ENCODE peak calls at places on chromosome 10, in seven cellular contexts. E is B cell, I is pancreas, Z is NB4, L is AG09319, C is uterus, S is GM20000. A is an unnamed sample.

GRCh38 chr10:33807527-33808377 is 473.3 kb upstream of the NRP1 start:
- DNase-seq in S (no peak), E (no peak), Z (no peak), L (no peak), I (no peak), C (no peak), A (no peak)

GRCh38 chr10:91632671-91633550 is at the start of gene PPP1R3C:
- DNase-seq in I (peak), S (peak), C (peak), E (peak), L (peak), Z (no peak), A (peak)

GRCh38 chr10:42987121-42987541 is 89.7 kb upstream of the RET start:
- DNase-seq in L (no peak), C (peak), Z (peak), I (peak), S (no peak), E (peak), A (peak)

GRCh38 chr10:7354330-7355047 is 56.3 kb downstream of the SFMBT2 start:
- DNase-seq in C (no peak), L (no peak), S (no peak), I (no peak), Z (peak), E (no peak), A (no peak)

GRCh38 chr10:115827650-115828049 is 445.4 kb downstream of the GFRA1 start:
- DNase-seq in Z (no peak), C (no peak), L (no peak), I (no peak), E (no peak), S (no peak), A (no peak)

GRCh38 chr10:77548671-77549070 is 88.9 kb downstream of the KCNMA1 start:
- DNase-seq in E (no peak), Z (no peak), L (no peak), I (no peak), S (no peak), C (no peak), A (no peak)

GRCh38 chr10:93818086-93818485 is 60.4 kb downstream of the LGI1 start:
- DNase-seq in S (no peak), Z (no peak), E (no peak), L (no peak), I (no peak), C (no peak), A (no peak)

GRCh38 chr10:72044417-72045041 is 43.8 kb downstream of the SPOCK2 start:
- DNase-seq in C (peak), S (no peak), E (no peak), I (no peak), Z (no peak), L (no peak), A (no peak)

GRCh38 chr10:131033166-131034085 is 278.1 kb downstream of the TCERG1L start:
- DNase-seq in L (no peak), E (no peak), Z (no peak), C (no peak), I (no peak), S (no peak), A (no peak)

GRCh38 chr10:70508912-70509366 is 30.4 kb downstream of the PALD1 start:
- DNase-seq in L (no peak), S (peak), C (peak), Z (no peak), I (no peak), E (no peak), A (no peak)

GRCh38 chr10:73113543-73113942 is 3.3 kb downstream of the NUDT13 start:
- DNase-seq in I (no peak), L (no peak), C (no peak), S (no peak), E (no peak), Z (no peak), A (no peak)

GRCh38 chr10:21926358-21926890 is 77.1 kb downstream of the DNAJC1 start:
- DNase-seq in E (no peak), S (no peak), C (no peak), Z (no peak), I (no peak), L (no peak), A (no peak)

GRCh38 chr10:11165591-11166543 is 148.2 kb downstream of the CELF2 start:
- DNase-seq in E (peak), L (no peak), Z (peak), C (peak), S (peak), I (peak), A (peak)

GRCh38 chr10:89481662-89482061 is 53.7 kb downstream of the SLC16A12 start:
- DNase-seq in Z (no peak), E (no peak), L (peak), I (no peak), C (no peak), S (no peak), A (no peak)

GRCh38 chr10:77744249-77744648 is 106.6 kb upstream of the KCNMA1 start:
- DNase-seq in E (no peak), Z (no peak), I (no peak), C (no peak), L (no peak), S (no peak), A (no peak)

GRCh38 chr10:98041352-98042043 is 11.1 kb upstream of the CRTAC1 start:
- DNase-seq in C (peak), S (peak), Z (peak), L (peak), I (peak), E (no peak), A (peak)

GRCh38 chr10:69813632-69814031 is 11.9 kb downstream of the COL13A1 start:
- DNase-seq in C (no peak), Z (no peak), E (no peak), L (no peak), I (no peak), S (no peak), A (no peak)

GRCh38 chr10:127275793-127276415 is 79.5 kb upstream of the INSYN2A start:
- DNase-seq in I (no peak), E (no peak), Z (no peak), S (no peak), C (no peak), L (no peak), A (no peak)

GRCh38 chr10:22903694-22904093 is 24.2 kb upstream of the ARMC3 start:
- DNase-seq in I (no peak), E (no peak), Z (no peak), S (no peak), L (no peak), C (no peak), A (no peak)

GRCh38 chr10:33117816-33118215 is 159.8 kb upstream of the ITGB1 start:
- DNase-seq in I (no peak), E (no peak), S (no peak), Z (no peak), C (no peak), L (no peak), A (peak)

GRCh38 chr10:77949167-77949566 is 22.6 kb upstream of the DLG5 start:
- DNase-seq in I (no peak), L (no peak), S (no peak), C (peak), Z (peak), E (no peak), A (no peak)

DNA sequence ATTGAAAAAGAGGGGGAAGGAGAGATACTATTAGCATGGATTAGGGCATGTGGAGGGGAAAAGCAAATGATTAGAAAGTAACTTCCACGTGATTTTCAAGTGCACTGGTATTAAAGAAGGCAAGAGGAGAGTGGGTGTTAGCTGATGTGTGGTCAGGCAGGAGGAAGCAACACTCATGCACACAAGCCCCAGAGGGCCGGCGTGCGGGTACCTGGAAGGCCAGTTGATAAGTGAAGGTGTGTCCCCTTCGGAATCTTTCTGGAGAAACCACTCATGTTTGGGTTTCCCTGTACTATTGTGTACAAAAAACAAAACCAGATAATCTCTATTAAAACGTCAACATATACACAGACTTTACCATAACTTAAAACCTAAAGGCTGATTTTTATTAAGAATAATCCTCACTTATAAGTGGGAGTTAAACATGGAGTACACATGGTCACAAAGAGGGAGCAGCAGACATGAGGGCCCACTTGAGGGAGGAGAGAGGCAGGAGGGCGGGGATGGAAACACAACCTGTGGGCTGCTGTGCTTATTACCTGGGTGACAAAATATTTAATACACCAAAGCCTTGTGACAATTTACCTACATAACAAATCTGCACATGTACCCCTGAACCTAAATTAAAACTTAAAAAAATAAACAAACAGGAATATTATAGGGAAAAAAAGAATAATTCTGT is 98.9 kb downstream of the SVIL start:
- DNase-seq in I (peak), L (no peak), Z (no peak), E (no peak), S (no peak), C (no peak), A (no peak)
- TF ChIP-seq CTCF in I (no peak), L (no peak), Z (no peak), E (no peak), S (no peak), C (no peak), A (no peak)

DNA sequence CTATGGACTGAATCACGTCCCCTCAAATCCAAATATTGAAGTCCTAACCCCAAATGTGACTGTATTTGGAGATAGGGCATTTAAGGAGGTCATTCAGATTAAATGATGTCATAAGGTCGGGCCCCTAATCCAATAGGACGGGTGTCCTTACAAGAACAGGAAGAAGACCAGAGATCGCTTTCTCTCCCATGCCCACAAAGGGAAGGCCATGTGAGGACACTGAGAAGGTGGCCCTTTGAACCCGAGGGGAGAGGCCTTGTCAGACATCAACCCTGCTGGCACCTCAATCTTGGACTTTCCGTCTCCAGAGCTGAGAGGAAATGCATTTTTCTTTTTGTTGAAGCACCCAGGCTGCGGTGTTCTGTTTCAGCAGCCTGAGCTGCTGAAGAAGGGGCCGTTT is 72.3 kb upstream of the KLF6 start:
- DNase-seq in L (no peak), I (no peak), Z (no peak), E (no peak), C (no peak), S (no peak), A (no peak)
- TF ChIP-seq CTCF in L (no peak), I (no peak), Z (no peak), E (no peak), C (no peak), S (no peak), A (no peak)

GRCh38 chr10:58140054-58140453 is 127.6 kb downstream of the IPMK start:
- DNase-seq in E (no peak), I (no peak), S (no peak), Z (no peak), C (no peak), L (no peak), A (no peak)

GRCh38 chr10:58140706-58141347 is 126.9 kb downstream of the IPMK start:
- DNase-seq in L (no peak), I (no peak), C (no peak), S (no peak), Z (no peak), E (no peak), A (no peak)

GRCh38 chr10:58137813-58138212 is 129.9 kb downstream of the IPMK start:
- DNase-seq in I (no peak), L (no peak), Z (no peak), S (no peak), C (no peak), E (no peak), A (no peak)
- TF ChIP-seq CTCF in I (no peak), L (no peak), Z (no peak), S (no peak), C (no peak), E (no peak), A (no peak)

GRCh38 chr10:5645375-5645774 is 21.0 kb downstream of the ASB13 start:
- DNase-seq in Z (no peak), S (peak), E (peak), C (no peak), L (no peak), I (peak), A (no peak)

GRCh38 chr10:5644930-5645329 is 21.5 kb downstream of the ASB13 start:
- DNase-seq in E (no peak), Z (no peak), C (no peak), S (no peak), I (peak), L (no peak), A (no peak)

GRCh38 chr10:5645944-5646617 is 20.3 kb downstream of the ASB13 start:
- DNase-seq in L (no peak), C (no peak), S (no peak), Z (no peak), E (no peak), I (no peak), A (no peak)

GRCh38 chr10:5641501-5641900 is 24.9 kb downstream of the ASB13 start:
- DNase-seq in L (no peak), E (no peak), I (peak), C (no peak), S (no peak), Z (no peak), A (no peak)

DNA sequence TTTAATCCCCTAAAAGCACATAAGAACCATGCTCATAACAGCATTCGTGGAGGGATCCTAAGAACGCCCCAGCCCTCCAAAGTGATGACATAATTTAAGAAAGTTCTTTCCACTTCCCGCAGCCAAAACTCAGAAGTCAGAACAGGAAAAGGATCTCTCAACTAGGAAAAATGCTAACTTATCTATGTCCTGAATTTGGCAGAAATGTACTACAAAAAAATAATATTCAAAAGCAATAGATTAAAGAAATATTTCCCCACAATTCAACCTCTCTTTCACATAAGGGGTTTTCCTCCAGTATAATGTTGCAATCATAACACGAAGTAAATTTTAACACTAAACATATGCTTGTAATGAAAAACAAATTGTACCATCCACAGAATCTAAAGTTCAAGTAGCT is 23.0 kb downstream of the ASB13 start:
- DNase-seq in Z (no peak), L (no peak), E (no peak), S (no peak), I (no peak), C (no peak), A (no peak)
- TF ChIP-seq CTCF in Z (no peak), L (no peak), E (no peak), S (no peak), I (no peak), C (no peak), A (no peak)

GRCh38 chr10:124543971-124544370 is 82.3 kb downstream of the LHPP start:
- DNase-seq in Z (no peak), C (no peak), I (no peak), L (no peak), E (no peak), S (no peak), A (no peak)

GRCh38 chr10:124544711-124545110 is 83.1 kb downstream of the LHPP start:
- DNase-seq in C (no peak), I (no peak), L (no peak), S (no peak), E (no peak), Z (peak), A (no peak)

GRCh38 chr10:124545756-124546369 is 84.2 kb downstream of the LHPP start:
- DNase-seq in C (no peak), E (no peak), S (no peak), Z (no peak), I (no peak), L (no peak), A (peak)

GRCh38 chr10:124546957-124547650 is 85.5 kb downstream of the LHPP start:
- DNase-seq in E (no peak), C (no peak), L (no peak), I (no peak), S (no peak), Z (no peak), A (no peak)

DNA sequence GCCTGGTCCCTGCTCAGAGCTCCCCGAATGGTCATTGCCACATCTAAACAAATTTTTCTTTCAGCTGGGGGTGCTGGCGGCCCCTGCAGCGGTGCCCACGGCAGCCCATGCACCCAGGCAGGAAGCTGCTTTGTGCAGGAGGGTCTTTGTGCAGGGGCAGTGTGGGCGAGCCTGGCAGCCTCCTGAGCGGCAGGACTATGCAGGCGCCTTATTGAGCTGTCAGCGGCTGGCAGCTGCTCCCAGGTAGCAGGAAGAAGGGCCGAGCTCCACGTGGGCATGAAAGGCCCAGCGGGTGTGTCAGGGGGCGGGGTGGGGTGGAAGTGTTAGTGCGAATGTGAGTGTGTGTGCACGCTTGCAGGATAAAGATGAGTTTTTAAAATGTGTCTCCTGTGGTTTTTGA is 83.7 kb downstream of the LHPP start:
- DNase-seq in S (no peak), I (no peak), C (no peak), L (no peak), E (no peak), Z (no peak), A (peak)
- TF ChIP-seq CTCF in S (no peak), I (no peak), C (no peak), L (no peak), E (no peak), Z (no peak), A (no peak)

DNA sequence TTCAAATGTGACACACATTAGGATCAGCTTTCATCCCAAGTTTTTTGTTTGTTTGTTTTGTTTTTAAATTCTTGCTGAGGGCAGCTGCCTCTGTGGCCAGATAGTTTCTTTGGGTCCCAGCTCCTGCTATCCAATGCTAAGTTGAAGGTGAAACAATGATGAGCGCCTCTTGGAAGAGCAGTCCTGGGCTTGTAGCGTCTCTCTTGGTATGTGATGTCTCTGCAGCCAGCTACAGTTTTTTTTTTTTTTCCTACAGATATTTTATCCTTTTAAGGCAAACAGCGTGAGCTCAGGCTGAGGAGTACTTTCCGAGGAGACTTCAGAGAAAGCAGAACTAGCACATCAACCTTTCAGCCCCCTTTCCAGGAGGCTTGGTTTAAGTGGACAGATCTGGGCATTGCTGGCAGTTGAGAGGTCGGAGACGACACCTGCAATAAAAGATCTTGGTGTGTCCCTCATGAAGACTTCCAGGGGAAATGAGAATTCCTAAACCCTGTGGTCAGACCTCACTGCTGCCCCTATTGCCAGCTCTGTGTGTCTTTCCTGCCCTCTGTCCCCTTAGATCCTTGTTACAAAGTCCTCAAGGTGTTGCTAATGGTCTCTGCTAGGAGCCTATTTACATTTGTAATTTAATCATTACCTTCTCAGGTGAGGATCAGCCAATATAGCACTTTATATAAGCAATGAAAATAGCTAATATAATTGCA is 9.1 kb downstream of the PRKG1 start:
- DNase-seq in C (peak), S (no peak), I (no peak), E (no peak), L (no peak), Z (no peak), A (no peak)
- TF ChIP-seq CTCF in C (no peak), S (no peak), I (no peak), E (no peak), L (no peak), Z (no peak), A (no peak)

GRCh38 chr10:111650088-111650487 is 533.5 kb downstream of the GPAM start:
- DNase-seq in E (no peak), Z (peak), L (no peak), I (no peak), C (no peak), S (no peak), A (peak)
- TF ChIP-seq CTCF in E (no peak), Z (peak), L (no peak), I (no peak), C (no peak), S (no peak), A (no peak)

GRCh38 chr10:109126016-109126415 is 797.3 kb downstream of the XPNPEP1 start:
- DNase-seq in S (no peak), L (no peak), I (no peak), C (no peak), E (no peak), Z (no peak), A (no peak)
- TF ChIP-seq CTCF in S (no peak), L (no peak), I (no peak), C (no peak), E (no peak), Z (no peak), A (no peak)

DNA sequence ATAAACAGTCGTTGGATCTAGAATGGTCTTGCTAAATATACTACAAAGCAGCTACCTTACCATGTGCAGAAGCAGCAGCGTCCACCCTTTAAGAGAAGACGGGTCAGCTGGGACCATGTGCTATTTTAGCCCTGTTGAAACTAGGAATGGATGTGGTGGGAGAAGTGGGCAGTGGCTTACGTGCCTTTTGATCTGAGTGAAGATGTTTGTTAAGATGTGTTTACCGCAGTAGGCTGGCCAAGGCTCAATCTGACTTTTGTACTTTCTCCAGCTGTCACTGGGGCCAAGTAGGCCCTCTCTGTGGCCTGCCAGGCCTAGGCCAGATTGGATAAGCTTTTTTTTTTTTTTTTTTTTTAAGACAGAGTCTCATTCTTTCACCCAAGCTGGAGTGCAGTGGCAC is 9.3 kb downstream of the HABP2 start:
- DNase-seq in S (no peak), Z (no peak), C (no peak), L (no peak), I (no peak), E (no peak), A (no peak)
- TF ChIP-seq CTCF in S (no peak), Z (no peak), C (no peak), L (no peak), I (no peak), E (no peak), A (no peak)